ENCODE peak calls at places on chromosomes 1 and 21, in nine cellular contexts. Q is suprapubic skin, I is esophagus muscularis mucosa, X is endothelial cell of umbilical vein, B is HCT116, T is GM12878, S is HepG2, F is prostate gland, N is breast epithelium. D is an unnamed sample.

GRCh38 chr1:43549921-43550597 is 19.4 kb downstream of the PTPRF start:
- DNase-seq in Q (peak; percentile 89), I (no peak), X (no peak), B (peak; percentile 68), T (no peak), S (no peak), F (peak; percentile 96), N (peak; percentile 97), D (peak; percentile 92)

GRCh38 chr1:245467804-245468203 is 313.0 kb downstream of the KIF26B start:
- DNase-seq in Q (no peak), I (no peak), X (no peak), B (no peak), T (no peak), S (peak; percentile 28), F (no peak), N (no peak), D (no peak)

GRCh38 chr1:111275079-111275478 is 15.6 kb upstream of the CHIA start:
- DNase-seq in Q (peak; percentile 86), I (no peak), X (no peak), B (no peak), T (no peak), S (no peak), F (no peak), N (no peak), D (peak; percentile 9)

GRCh38 chr1:176575991-176576390 is 113.0 kb downstream of the PAPPA2 start:
- DNase-seq in Q (no peak), I (no peak), X (no peak), B (no peak), T (no peak), S (no peak), F (no peak), N (no peak), D (no peak)

GRCh38 chr1:108627256-108627655 is 33.6 kb downstream of the HENMT1 start:
- DNase-seq in Q (no peak), I (no peak), X (no peak), B (no peak), T (no peak), S (no peak), F (no peak), N (no peak), D (no peak)

GRCh38 chr1:31509124-31510072 is 66.9 kb upstream of the TINAGL1 start:
- DNase-seq in Q (no peak), I (no peak), X (no peak), B (no peak), T (peak; percentile 74), S (peak; percentile 95), F (no peak), N (no peak), D (peak; percentile 58)

GRCh38 chr1:228848406-228848805 is 113.1 kb downstream of the RHOU start:
- DNase-seq in Q (no peak), I (peak; percentile 78), X (no peak), B (no peak), T (no peak), S (no peak), F (no peak), N (peak; percentile 17), D (no peak)

GRCh38 chr1:238409191-238409846 is 518.6 kb upstream of the ZP4 start:
- DNase-seq in Q (no peak), I (no peak), X (no peak), B (no peak), T (no peak), S (no peak), F (no peak), N (no peak), D (no peak)

GRCh38 chr1:31010081-31010989 is 55.2 kb downstream of the PUM1 start:
- DNase-seq in Q (no peak), I (no peak), X (no peak), B (no peak), T (peak; percentile 44), S (no peak), F (no peak), N (no peak), D (no peak)

GRCh38 chr1:81439046-81439823 is 361.5 kb upstream of the ADGRL2 start:
- DNase-seq in Q (no peak), I (no peak), X (no peak), B (no peak), T (peak; percentile 19), S (no peak), F (no peak), N (no peak), D (no peak)

GRCh38 chr1:181743878-181744312 is 260.6 kb downstream of the CACNA1E start:
- DNase-seq in Q (no peak), I (no peak), X (no peak), B (no peak), T (no peak), S (no peak), F (no peak), N (no peak), D (no peak)

GRCh38 chr1:206633708-206634121 is 1.6 kb upstream of the DYRK3 start:
- DNase-seq in Q (no peak), I (no peak), X (no peak), B (no peak), T (no peak), S (no peak), F (peak; percentile 8), N (no peak), D (peak; percentile 11)

GRCh38 chr1:18539171-18539570 is 58.4 kb downstream of the KLHDC7A start:
- DNase-seq in Q (peak; percentile 31), I (no peak), X (no peak), B (no peak), T (no peak), S (no peak), F (no peak), N (no peak), D (no peak)

GRCh38 chr21:16193758-16194606 is 464.2 kb downstream of the USP25 start:
- DNase-seq in Q (peak; percentile 82), I (no peak), X (peak; percentile 91), B (no peak), T (no peak), S (no peak), F (peak; percentile 59), N (no peak), D (peak; percentile 12)
- TF ChIP-seq POLR2A in Q (no peak), I (no peak), X (peak; percentile 54), B (no peak), T (no peak), S (no peak), F (no peak), N (no peak), D (no peak)

DNA sequence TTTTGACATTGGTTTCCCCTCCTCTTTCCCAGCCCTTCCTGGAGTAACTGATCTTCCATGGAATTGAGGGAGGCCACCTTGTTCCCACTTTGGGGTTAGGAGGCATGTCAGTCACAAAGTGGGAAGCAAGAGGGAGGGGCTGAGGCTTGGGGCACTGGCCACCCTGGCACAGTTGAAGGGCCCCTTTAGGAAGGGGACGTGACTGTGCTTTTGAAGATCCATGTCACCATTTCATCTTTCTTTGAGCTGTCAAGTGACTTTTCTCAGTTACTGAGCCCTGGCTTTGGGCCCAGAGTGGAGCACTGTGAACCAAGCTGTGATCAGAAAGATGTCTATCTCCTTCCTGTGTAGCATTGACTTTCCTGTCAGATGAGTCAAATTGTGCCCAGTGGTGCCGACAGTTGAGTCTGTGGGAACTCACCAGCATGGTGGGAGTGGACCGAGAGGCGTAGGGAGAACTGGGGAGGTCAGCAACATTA is 38.5 kb upstream of the TDRD10 start:
- DNase-seq in Q (no peak), I (no peak), X (peak; percentile 31), B (no peak), T (peak; percentile 46), S (no peak), F (no peak), N (no peak), D (peak; percentile 30)
- TF ChIP-seq POLR2AphosphoS5 in Q (no peak), I (peak; percentile 11), X (no peak), B (no peak), T (no peak), S (no peak), F (no peak), N (no peak), D (no peak)

GRCh38 chr21:45408271-45408791 is 3.4 kb downstream of the COL18A1 start:
- DNase-seq in Q (no peak), I (no peak), X (no peak), B (no peak), T (no peak), S (no peak), F (no peak), N (no peak), D (no peak)

GRCh38 chr21:45405819-45406762 is 1.1 kb downstream of the COL18A1 start:
- DNase-seq in Q (no peak), I (no peak), X (peak; percentile 85), B (no peak), T (no peak), S (peak; percentile 45), F (no peak), N (no peak), D (no peak)

GRCh38 chr21:45407629-45408247 is 2.8 kb downstream of the COL18A1 start:
- DNase-seq in Q (no peak), I (no peak), X (no peak), B (no peak), T (no peak), S (no peak), F (no peak), N (no peak), D (no peak)

GRCh38 chr21:45405271-45405818 is 380 bp downstream of the COL18A1 start:
- DNase-seq in Q (no peak), I (no peak), X (peak; percentile 41), B (no peak), T (no peak), S (no peak), F (no peak), N (no peak), D (no peak)

GRCh38 chr21:45406801-45407628 is 2.0 kb downstream of the COL18A1 start:
- DNase-seq in Q (no peak), I (no peak), X (peak; percentile 21), B (no peak), T (no peak), S (peak; percentile 51), F (no peak), N (no peak), D (no peak)
- H3K4me1 ChIP-seq in Q (peaks cover 82% of the 10 kb centered on the region), I (peaks cover 44% of the 10 kb centered on the region), X (peaks cover 18% of the 10 kb centered on the region), B (peaks cover 33% of the 10 kb centered on the region), T (no peaks in the 10 kb centered on the region), S (peaks cover 66% of the 10 kb centered on the region), F (peaks cover 20% of the 10 kb centered on the region), N (peaks cover 33% of the 10 kb centered on the region), D (peaks cover 6% of the 10 kb centered on the region)

GRCh38 chr1:155859881-155860841 is 794 bp downstream of the SYT11 start:
- DNase-seq in Q (no peak), I (no peak), X (peak; percentile 88), B (no peak), T (no peak), S (peak; percentile 18), F (no peak), N (no peak), D (peak; percentile 55)
- TF ChIP-seq POLR2A in Q (no peak), I (no peak), X (peak; percentile 59), B (no peak), T (peak; percentile 75), S (no peak), F (no peak), N (no peak), D (no peak)

GRCh38 chr21:41878831-41879189 is 334 bp downstream of the PRDM15 start:
- DNase-seq in Q (no peak), I (no peak), X (peak; percentile 44), B (peak; percentile 54), T (no peak), S (peak; percentile 45), F (peak; percentile 74), N (peak; percentile 78), D (peak; percentile 84)
- TF ChIP-seq POLR2AphosphoS5 in Q (peak; percentile 7), I (no peak), X (no peak), B (no peak), T (no peak), S (no peak), F (peak; percentile 2), N (no peak), D (no peak)

D was measured in transverse colon.